ENCODE peak calls at places on chromosome 17, in six cellular contexts. D is GM23338, Y is psoas muscle, P is fibroblast of lung, B is IMR-90, C is colonic mucosa. G is an unnamed sample.

GRCh38 chr17:34177642-34178041 is 77.4 kb upstream of the CCL2 start:
- DNase-seq in D (no peak), Y (no peak), P (peak), B (peak), C (no peak), G (no peak)

GRCh38 chr17:6323626-6324356 is 111.1 kb downstream of the AIPL1 start:
- DNase-seq in D (peak), Y (no peak), P (no peak), B (no peak), C (no peak), G (no peak)

GRCh38 chr17:73691321-73691766 is 47.1 kb upstream of the SDK2 start:
- DNase-seq in D (peak), Y (no peak), P (no peak), B (no peak), C (no peak), G (no peak)

GRCh38 chr17:2137342-2138098 is 82.6 kb downstream of the HIC1 start:
- DNase-seq in D (peak), Y (no peak), P (peak), B (peak), C (no peak), G (no peak)

GRCh38 chr17:79987187-79987889 is 48.3 kb downstream of the TBC1D16 start:
- DNase-seq in D (peak), Y (no peak), P (no peak), B (no peak), C (no peak), G (peak)

GRCh38 chr17:34443832-34444469 is 80.9 kb upstream of the CCL1 start:
- DNase-seq in D (peak), Y (no peak), P (no peak), B (no peak), C (no peak), G (no peak)

GRCh38 chr17:73976676-73977521 is 226.6 kb upstream of the RPL38 start:
- DNase-seq in D (no peak), Y (no peak), P (no peak), B (no peak), C (no peak), G (no peak)

GRCh38 chr17:61250335-61250890 is 149.2 kb upstream of the TBX2 start:
- DNase-seq in D (no peak), Y (no peak), P (peak), B (peak), C (no peak), G (no peak)

GRCh38 chr17:82315703-82316358 is 1.6 kb downstream of the CD7 start:
- DNase-seq in D (peak), Y (no peak), P (no peak), B (no peak), C (no peak), G (no peak)

GRCh38 chr17:76138234-76138895 is 2.7 kb downstream of the FOXJ1 start:
- DNase-seq in D (peak), Y (peak), P (no peak), B (no peak), C (no peak), G (no peak)
- H3K27ac ChIP-seq in D (no peak), Y (no peak), P (no peak), B (no peak), C (no peak), G (no peak)

GRCh38 chr17:8120520-8121443 is 2.5 kb upstream of the ALOXE3 start:
- DNase-seq in D (peak), Y (peak), P (peak), B (peak), C (peak), G (peak)

GRCh38 chr17:8122391-8122922 is 1.4 kb downstream of the HES7 start:
- DNase-seq in D (peak), Y (no peak), P (peak), B (peak), C (peak), G (no peak)

GRCh38 chr17:8122923-8123694 is 797 bp downstream of the HES7 start:
- DNase-seq in D (peak), Y (peak), P (peak), B (peak), C (peak), G (no peak)

GRCh38 chr17:8119575-8120519 is 1.5 kb upstream of the ALOXE3 start:
- DNase-seq in D (peak), Y (peak), P (peak), B (peak), C (peak), G (peak)

DNA sequence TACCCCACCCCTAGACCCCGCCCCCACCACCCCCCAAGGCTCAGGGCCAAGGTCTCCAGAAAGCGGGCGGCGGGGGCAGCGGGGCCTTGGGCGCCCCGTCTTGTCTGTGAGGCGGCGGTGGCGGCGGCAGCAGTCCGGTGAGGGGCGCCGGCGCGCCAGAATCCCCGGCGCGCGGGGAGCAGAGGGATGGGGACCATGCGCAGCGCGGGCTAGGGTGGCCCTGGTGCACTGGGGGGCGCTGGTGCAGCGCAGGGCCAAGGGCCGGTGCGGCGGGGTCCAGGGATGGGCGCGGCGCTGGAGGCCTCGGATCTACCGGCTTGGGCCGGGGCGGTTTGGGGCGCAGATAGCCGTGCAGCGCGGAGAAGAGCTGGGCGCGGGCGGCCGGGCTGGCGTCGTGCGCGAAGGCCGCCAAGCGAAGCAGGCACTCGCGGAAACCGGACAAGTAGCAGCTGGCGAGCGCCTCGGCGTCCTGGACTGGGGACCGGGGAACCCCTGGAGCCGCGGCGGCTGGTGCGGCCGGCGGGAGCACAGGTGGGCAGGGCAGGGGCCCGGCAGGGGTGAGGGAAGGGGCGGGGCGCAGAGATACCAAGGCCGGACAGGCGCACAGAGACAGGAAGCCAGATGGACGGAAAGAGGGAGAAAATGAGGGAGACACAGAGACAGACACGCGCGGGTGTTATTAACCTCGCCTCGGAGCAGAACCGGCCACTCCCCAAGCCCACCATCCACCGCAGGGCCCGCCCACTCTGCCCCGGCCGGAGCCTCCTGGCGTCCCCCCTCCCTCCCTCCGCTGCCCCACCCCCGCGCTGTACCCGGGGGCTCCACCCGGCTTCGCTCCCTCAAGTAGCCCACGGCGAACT is 2.1 kb downstream of the HES7 start:
- DNase-seq in D (peak), Y (peak), P (peak), B (peak), C (peak), G (peak)
- TF ChIP-seq CTCF in D (peak), Y (peak), P (peak), B (peak), C (peak), G (peak)

GRCh38 chr17:50218771-50219315 is 17.4 kb upstream of the COL1A1 start:
- DNase-seq in D (no peak), Y (no peak), P (peak), B (peak), C (no peak), G (peak)
- H3K27ac ChIP-seq in D (no peak), Y (peak), P (peak), B (peak), C (peak), G (peak)

GRCh38 chr17:57946798-57947358 is 8.3 kb downstream of the CUEDC1 start:
- DNase-seq in D (no peak), Y (peak), P (peak), B (peak), C (peak), G (peak)

GRCh38 chr17:57948169-57948554 is 7.0 kb downstream of the CUEDC1 start:
- DNase-seq in D (no peak), Y (peak), P (no peak), B (no peak), C (no peak), G (no peak)

GRCh38 chr17:57949649-57950048 is 5.6 kb downstream of the CUEDC1 start:
- DNase-seq in D (no peak), Y (peak), P (no peak), B (no peak), C (peak), G (peak)

GRCh38 chr17:57947369-57947768 is 7.8 kb downstream of the CUEDC1 start:
- DNase-seq in D (no peak), Y (peak), P (no peak), B (no peak), C (no peak), G (no peak)

GRCh38 chr17:57948555-57949420 is 6.4 kb downstream of the CUEDC1 start:
- DNase-seq in D (peak), Y (peak), P (peak), B (peak), C (no peak), G (peak)
- TF ChIP-seq CTCF in D (no peak), Y (no peak), P (no peak), B (no peak), C (no peak), G (no peak)

DNA sequence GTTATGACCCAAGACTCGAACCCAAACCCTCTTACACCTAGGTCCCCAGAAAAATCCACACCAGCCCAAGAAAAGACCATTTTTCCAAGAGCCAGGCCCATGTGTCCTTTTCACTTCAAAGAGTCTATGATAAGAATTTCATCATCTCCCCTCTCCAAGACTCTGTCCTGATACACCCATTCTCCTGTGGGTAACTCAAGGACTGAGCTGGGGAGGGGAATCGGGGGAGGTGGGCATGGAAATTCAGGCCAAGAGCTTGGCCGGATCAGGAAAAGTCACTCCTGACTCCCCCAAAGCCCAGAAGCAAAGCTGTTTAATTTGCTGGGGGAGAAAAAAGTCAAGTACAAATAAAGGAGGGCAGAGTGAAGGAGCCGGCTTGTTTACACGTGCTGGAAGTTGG is 3.7 kb downstream of the ACLY start:
- DNase-seq in D (no peak), Y (no peak), P (no peak), B (no peak), C (no peak), G (no peak)
- H3K27ac ChIP-seq in D (peak), Y (no peak), P (peak), B (no peak), C (no peak), G (no peak)

GRCh38 chr17:11628374-11628773 is 30.1 kb downstream of the DNAH9 start:
- DNase-seq in D (peak), Y (no peak), P (no peak), B (no peak), C (no peak), G (no peak)
- TF ChIP-seq CTCF in D (no peak), Y (no peak), P (no peak), B (no peak), C (no peak), G (no peak)

GRCh38 chr17:3804503-3804931 is 3.5 kb upstream of the ITGAE start:
- DNase-seq in D (no peak), Y (no peak), P (no peak), B (peak), C (no peak), G (no peak)

GRCh38 chr17:3801792-3802191 is 804 bp upstream of the ITGAE start:
- DNase-seq in D (no peak), Y (no peak), P (no peak), B (no peak), C (no peak), G (no peak)

GRCh38 chr17:3801043-3801746 is at the start of gene ITGAE:
- DNase-seq in D (no peak), Y (no peak), P (no peak), B (no peak), C (no peak), G (no peak)

GRCh38 chr17:3803308-3803640 is 2.3 kb upstream of the ITGAE start:
- DNase-seq in D (no peak), Y (no peak), P (no peak), B (no peak), C (no peak), G (no peak)

GRCh38 chr17:3802461-3803307 is 1.7 kb upstream of the ITGAE start:
- DNase-seq in D (no peak), Y (no peak), P (peak), B (peak), C (no peak), G (peak)
- H3K27ac ChIP-seq in D (no peak), Y (no peak), P (peak), B (peak), C (peak), G (peak)

DNA sequence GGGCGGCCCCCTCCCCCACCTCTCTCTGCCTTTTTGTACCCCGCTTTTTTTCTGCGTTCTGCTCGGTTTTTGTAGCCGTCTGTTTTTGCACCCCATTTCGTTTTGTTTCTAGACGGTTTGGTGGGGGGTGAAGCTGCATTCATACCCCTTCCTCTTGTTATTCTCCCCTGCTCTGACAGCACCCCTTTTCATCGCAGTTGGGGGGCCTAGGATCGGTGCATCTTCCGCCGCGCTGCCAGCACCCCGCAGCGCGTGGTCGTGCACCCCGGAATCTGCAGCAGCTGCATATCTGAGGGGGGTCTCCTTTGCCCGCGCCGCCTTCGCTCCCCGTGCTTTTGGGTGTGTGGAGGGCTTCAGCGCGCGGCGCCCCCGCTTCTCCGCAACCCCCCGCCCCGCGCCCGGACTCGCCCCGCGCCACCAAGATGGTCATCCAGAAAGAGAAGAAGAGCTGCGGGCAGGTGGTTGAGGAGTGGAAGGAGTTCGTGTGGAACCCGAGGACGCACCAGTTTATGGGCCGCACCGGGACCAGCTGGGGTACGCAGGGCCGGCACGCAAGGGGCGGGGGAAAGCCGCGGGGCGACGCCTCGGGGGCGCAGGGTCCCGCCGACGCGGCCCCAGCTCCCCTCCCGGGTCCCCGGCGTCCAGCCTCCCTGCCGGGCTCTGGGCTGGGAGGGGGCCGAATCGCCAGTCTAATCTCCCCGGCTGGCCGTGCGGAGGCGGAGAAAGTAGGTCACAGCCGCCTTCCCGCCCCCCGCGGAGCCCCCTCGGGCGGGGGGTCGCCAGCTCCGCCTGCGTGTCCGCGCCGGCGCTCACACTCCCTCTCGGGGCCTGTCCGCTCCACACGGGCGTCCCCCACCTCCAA is 602 bp downstream of the ATP1B2 start:
- DNase-seq in D (peak), Y (no peak), P (no peak), B (no peak), C (no peak), G (no peak)
- TF ChIP-seq CTCF in D (no peak), Y (no peak), P (no peak), B (no peak), C (no peak), G (no peak)

GRCh38 chr17:72465191-72466024 is 344.6 kb downstream of the SOX9 start:
- DNase-seq in D (no peak), Y (no peak), P (peak), B (peak), C (peak), G (no peak)
- H3K27ac ChIP-seq in D (no peak), Y (no peak), P (no peak), B (peak), C (peak), G (no peak)